ENCODE peak calls at places on chromosomes 6 and 20, in four cellular contexts. One of them, this sample, is unnamed.

GRCh38 chr6:15283986-15284361 is 38.1 kb downstream of the JARID2 start:
- DNase-seq in glutamatergic neuron: no peak
- DNase-seq in NCI-H187: no peak
- DNase-seq in stimulated activated CD4-positive, alpha-beta T cell treated with anti-CD3 and anti-CD28 coated beads, Interleukin-15, amount 100 ng/mL, for 1 hour: no peak
- DNase-seq in this sample: no peak

GRCh38 chr20:20225325-20225724 is 142.6 kb upstream of the INSM1 start:
- DNase-seq in glutamatergic neuron: no peak
- DNase-seq in NCI-H187: no peak
- DNase-seq in stimulated activated CD4-positive, alpha-beta T cell treated with anti-CD3 and anti-CD28 coated beads, Interleukin-15, amount 100 ng/mL, for 1 hour: no peak
- DNase-seq in this sample: no peak

GRCh38 chr20:63494420-63495166 is 4.3 kb downstream of the EEF1A2 start:
- DNase-seq in glutamatergic neuron: peak
- DNase-seq in NCI-H187: no peak
- DNase-seq in stimulated activated CD4-positive, alpha-beta T cell treated with anti-CD3 and anti-CD28 coated beads, Interleukin-15, amount 100 ng/mL, for 1 hour: no peak
- DNase-seq in this sample: no peak

GRCh38 chr6:125211352-125211751 is 57.8 kb downstream of the TPD52L1 start:
- DNase-seq in glutamatergic neuron: no peak
- DNase-seq in NCI-H187: peak
- DNase-seq in stimulated activated CD4-positive, alpha-beta T cell treated with anti-CD3 and anti-CD28 coated beads, Interleukin-15, amount 100 ng/mL, for 1 hour: no peak
- DNase-seq in this sample: no peak

GRCh38 chr6:121435444-121436069 is at the start of gene GJA1:
- DNase-seq in glutamatergic neuron: no peak
- DNase-seq in NCI-H187: no peak
- DNase-seq in stimulated activated CD4-positive, alpha-beta T cell treated with anti-CD3 and anti-CD28 coated beads, Interleukin-15, amount 100 ng/mL, for 1 hour: no peak
- DNase-seq in this sample: no peak

GRCh38 chr6:112017169-112017568 is 36.7 kb upstream of the CCN6 start:
- DNase-seq in glutamatergic neuron: no peak
- DNase-seq in NCI-H187: no peak
- DNase-seq in stimulated activated CD4-positive, alpha-beta T cell treated with anti-CD3 and anti-CD28 coated beads, Interleukin-15, amount 100 ng/mL, for 1 hour: no peak
- DNase-seq in this sample: no peak

GRCh38 chr6:158284340-158285210 is 27.7 kb upstream of the TULP4 start:
- DNase-seq in glutamatergic neuron: no peak
- DNase-seq in NCI-H187: no peak
- DNase-seq in stimulated activated CD4-positive, alpha-beta T cell treated with anti-CD3 and anti-CD28 coated beads, Interleukin-15, amount 100 ng/mL, for 1 hour: no peak
- DNase-seq in this sample: no peak

GRCh38 chr6:52426667-52427066 is 6.5 kb downstream of the EFHC1 start:
- DNase-seq in glutamatergic neuron: no peak
- DNase-seq in NCI-H187: no peak
- DNase-seq in stimulated activated CD4-positive, alpha-beta T cell treated with anti-CD3 and anti-CD28 coated beads, Interleukin-15, amount 100 ng/mL, for 1 hour: no peak
- DNase-seq in this sample: no peak

GRCh38 chr20:48335421-48336090 is 492.2 kb downstream of the PREX1 start:
- DNase-seq in glutamatergic neuron: no peak
- DNase-seq in NCI-H187: no peak
- DNase-seq in stimulated activated CD4-positive, alpha-beta T cell treated with anti-CD3 and anti-CD28 coated beads, Interleukin-15, amount 100 ng/mL, for 1 hour: no peak
- DNase-seq in this sample: no peak

GRCh38 chr6:97470322-97470721 is 187.3 kb upstream of the MMS22L start:
- DNase-seq in glutamatergic neuron: no peak
- DNase-seq in NCI-H187: no peak
- DNase-seq in stimulated activated CD4-positive, alpha-beta T cell treated with anti-CD3 and anti-CD28 coated beads, Interleukin-15, amount 100 ng/mL, for 1 hour: no peak
- DNase-seq in this sample: no peak

GRCh38 chr6:52010145-52010544 is 77.3 kb downstream of the PKHD1 start:
- DNase-seq in glutamatergic neuron: no peak
- DNase-seq in NCI-H187: no peak
- DNase-seq in stimulated activated CD4-positive, alpha-beta T cell treated with anti-CD3 and anti-CD28 coated beads, Interleukin-15, amount 100 ng/mL, for 1 hour: no peak
- DNase-seq in this sample: no peak

GRCh38 chr6:118770112-118770788 is 118.9 kb upstream of the CEP85L start:
- DNase-seq in glutamatergic neuron: no peak
- DNase-seq in NCI-H187: peak
- DNase-seq in stimulated activated CD4-positive, alpha-beta T cell treated with anti-CD3 and anti-CD28 coated beads, Interleukin-15, amount 100 ng/mL, for 1 hour: no peak
- DNase-seq in this sample: no peak

GRCh38 chr20:31712564-31713311 is 9.9 kb downstream of the BCL2L1 start:
- DNase-seq in glutamatergic neuron: no peak
- DNase-seq in NCI-H187: no peak
- DNase-seq in stimulated activated CD4-positive, alpha-beta T cell treated with anti-CD3 and anti-CD28 coated beads, Interleukin-15, amount 100 ng/mL, for 1 hour: no peak
- DNase-seq in this sample: peak

GRCh38 chr6:7219310-7219709 is 93.7 kb downstream of the SSR1 start:
- DNase-seq in glutamatergic neuron: no peak
- DNase-seq in NCI-H187: no peak
- DNase-seq in stimulated activated CD4-positive, alpha-beta T cell treated with anti-CD3 and anti-CD28 coated beads, Interleukin-15, amount 100 ng/mL, for 1 hour: no peak
- DNase-seq in this sample: no peak

GRCh38 chr20:15867899-15868298 is 705.3 kb downstream of the KIF16B start:
- DNase-seq in glutamatergic neuron: no peak
- DNase-seq in NCI-H187: no peak
- DNase-seq in stimulated activated CD4-positive, alpha-beta T cell treated with anti-CD3 and anti-CD28 coated beads, Interleukin-15, amount 100 ng/mL, for 1 hour: no peak
- DNase-seq in this sample: no peak

GRCh38 chr6:22248513-22249308 is 48.1 kb downstream of the PRL start:
- DNase-seq in glutamatergic neuron: no peak
- DNase-seq in NCI-H187: no peak
- DNase-seq in stimulated activated CD4-positive, alpha-beta T cell treated with anti-CD3 and anti-CD28 coated beads, Interleukin-15, amount 100 ng/mL, for 1 hour: no peak
- DNase-seq in this sample: no peak

GRCh38 chr6:33812669-33813068 is 8.9 kb upstream of the MLN start:
- DNase-seq in glutamatergic neuron: peak
- DNase-seq in NCI-H187: peak
- DNase-seq in stimulated activated CD4-positive, alpha-beta T cell treated with anti-CD3 and anti-CD28 coated beads, Interleukin-15, amount 100 ng/mL, for 1 hour: no peak
- DNase-seq in this sample: peak

GRCh38 chr20:53923745-53924369 is 146.5 kb downstream of the BCAS1 start:
- DNase-seq in glutamatergic neuron: no peak
- DNase-seq in NCI-H187: no peak
- DNase-seq in stimulated activated CD4-positive, alpha-beta T cell treated with anti-CD3 and anti-CD28 coated beads, Interleukin-15, amount 100 ng/mL, for 1 hour: no peak
- DNase-seq in this sample: no peak

GRCh38 chr20:19552144-19552895 is 205.7 kb upstream of the RIN2 start:
- DNase-seq in glutamatergic neuron: peak
- DNase-seq in NCI-H187: no peak
- DNase-seq in stimulated activated CD4-positive, alpha-beta T cell treated with anti-CD3 and anti-CD28 coated beads, Interleukin-15, amount 100 ng/mL, for 1 hour: no peak
- DNase-seq in this sample: peak

GRCh38 chr20:61628480-61628879 is 376.4 kb downstream of the CDH4 start:
- DNase-seq in glutamatergic neuron: no peak
- DNase-seq in NCI-H187: no peak
- DNase-seq in stimulated activated CD4-positive, alpha-beta T cell treated with anti-CD3 and anti-CD28 coated beads, Interleukin-15, amount 100 ng/mL, for 1 hour: no peak
- DNase-seq in this sample: no peak

GRCh38 chr6:149392535-149392934 is 7.5 kb upstream of the SUMO4 start:
- DNase-seq in glutamatergic neuron: no peak
- DNase-seq in NCI-H187: no peak
- DNase-seq in stimulated activated CD4-positive, alpha-beta T cell treated with anti-CD3 and anti-CD28 coated beads, Interleukin-15, amount 100 ng/mL, for 1 hour: no peak
- DNase-seq in this sample: no peak

GRCh38 chr20:44501448-44501847 is 20.4 kb downstream of the SERINC3 start:
- DNase-seq in glutamatergic neuron: no peak
- DNase-seq in NCI-H187: no peak
- DNase-seq in stimulated activated CD4-positive, alpha-beta T cell treated with anti-CD3 and anti-CD28 coated beads, Interleukin-15, amount 100 ng/mL, for 1 hour: no peak
- DNase-seq in this sample: no peak

GRCh38 chr20:21607971-21608735 is 94.3 kb upstream of the NKX2-2 start:
- DNase-seq in glutamatergic neuron: no peak
- DNase-seq in NCI-H187: no peak
- DNase-seq in stimulated activated CD4-positive, alpha-beta T cell treated with anti-CD3 and anti-CD28 coated beads, Interleukin-15, amount 100 ng/mL, for 1 hour: no peak
- DNase-seq in this sample: no peak

This sample was measured in mesothelial cell of epicardium.